ENCODE peak calls at places on chromosome 1, in five cellular contexts. T is AG08395, K is T-cell, A is iPS-NIHi11, Y is DMS53. U is an unnamed sample.

GRCh38 chr1:61441723-61442262 is 283.1 kb downstream of the TM2D1 start:
- DNase-seq in T (no peak), K (no peak), A (no peak), Y (no peak), U (no peak)

GRCh38 chr1:110048240-110048639 is 13.8 kb downstream of the STRIP1 start:
- DNase-seq in T (no peak), K (no peak), A (no peak), Y (no peak), U (no peak)

GRCh38 chr1:57381871-57382270 is 42.0 kb downstream of the DAB1 start:
- DNase-seq in T (no peak), K (no peak), A (no peak), Y (no peak), U (no peak)

GRCh38 chr1:226779536-226779935 is 40.5 kb upstream of the ITPKB start:
- DNase-seq in T (no peak), K (no peak), A (no peak), Y (peak), U (no peak)

GRCh38 chr1:214370585-214370984 is 89.6 kb downstream of the SMYD2 start:
- DNase-seq in T (no peak), K (no peak), A (no peak), Y (no peak), U (no peak)

GRCh38 chr1:93713247-93713764 is 31.7 kb upstream of the BCAR3 start:
- DNase-seq in T (peak), K (no peak), A (no peak), Y (no peak), U (no peak)

GRCh38 chr1:76690784-76691183 is 176.5 kb upstream of the ST6GALNAC5 start:
- DNase-seq in T (no peak), K (no peak), A (no peak), Y (no peak), U (no peak)

GRCh38 chr1:64522740-64523139 is 52.8 kb downstream of the CACHD1 start:
- DNase-seq in T (no peak), K (no peak), A (no peak), Y (no peak), U (no peak)

GRCh38 chr1:925532-926421 is 2.1 kb downstream of the SAMD11 start:
- DNase-seq in T (peak), K (no peak), A (peak), Y (peak), U (peak)

GRCh38 chr1:246597340-246597739 is 31.1 kb downstream of the CNST start:
- DNase-seq in T (peak), K (no peak), A (no peak), Y (peak), U (peak)

GRCh38 chr1:40256401-40257084 is 1.5 kb upstream of the ZMPSTE24 start:
- DNase-seq in T (no peak), K (no peak), A (no peak), Y (no peak), U (no peak)

GRCh38 chr1:86507935-86508582 is 38.8 kb upstream of the CLCA4 start:
- DNase-seq in T (peak), K (no peak), A (peak), Y (peak), U (peak)

GRCh38 chr1:56965916-56966697 is at the start of gene C8B:
- DNase-seq in T (no peak), K (no peak), A (no peak), Y (peak), U (no peak)

GRCh38 chr1:160777486-160778089 is 18.4 kb upstream of the LY9 start:
- DNase-seq in T (no peak), K (peak), A (peak), Y (peak), U (no peak)